ENCODE peak calls at places on chromosomes 1 and 21, in six cellular contexts. V is mucosa of descending colon; A is BJ; C is hepatocyte; Z is foreskin fibroblast; X is CD4-positive, alpha-beta T cell. K is an unnamed sample.

GRCh38 chr1:28580706-28581530 is 11.1 kb upstream of the RAB42 start:
- DNase-seq in V (peak), C (peak), A (no peak), X (peak), Z (peak), K (no peak)

GRCh38 chr1:214983126-214983869 is 99.2 kb upstream of the KCNK2 start:
- DNase-seq in A (no peak), Z (peak), V (no peak), X (no peak), C (no peak), K (no peak)

GRCh38 chr1:208105756-208106155 is 138.4 kb downstream of the PLXNA2 start:
- DNase-seq in X (no peak), Z (no peak), V (no peak), A (no peak), C (no peak), K (no peak)

GRCh38 chr1:43044572-43045361 is 86.1 kb upstream of the SLC2A1 start:
- DNase-seq in A (no peak), V (no peak), Z (no peak), C (peak), X (no peak), K (no peak)

GRCh38 chr1:211613108-211613947 is 34.4 kb upstream of the SLC30A1 start:
- DNase-seq in V (peak), Z (peak), A (peak), X (no peak), C (peak), K (no peak)

GRCh38 chr1:110554871-110555801 is 36.2 kb upstream of the KCNA10 start:
- DNase-seq in X (peak), V (peak), C (peak), Z (peak), A (no peak), K (peak)

GRCh38 chr1:84374991-84375838 is 23.1 kb upstream of the DNASE2B start:
- DNase-seq in C (no peak), Z (peak), V (no peak), X (no peak), A (peak), K (no peak)

GRCh38 chr21:46202592-46203202 is 18.4 kb upstream of the SPATC1L start:
- DNase-seq in Z (no peak), C (no peak), A (no peak), X (no peak), V (peak), K (no peak)

GRCh38 chr1:164588388-164589341 is 29.7 kb downstream of the PBX1 start:
- DNase-seq in A (no peak), V (peak), X (no peak), Z (peak), C (peak), K (peak)

GRCh38 chr1:150836129-150836773 is 28.2 kb upstream of the CTSK start:
- DNase-seq in X (no peak), Z (peak), C (peak), V (no peak), A (no peak), K (no peak)

GRCh38 chr1:30029677-30030076 is 693.7 kb downstream of the MATN1 start:
- DNase-seq in Z (no peak), X (no peak), V (no peak), C (no peak), A (no peak), K (peak)

GRCh38 chr1:27726173-27726793 is 522 bp downstream of the FAM76A start:
- DNase-seq in A (no peak), X (peak), C (peak), V (no peak), Z (peak), K (peak)

DNA sequence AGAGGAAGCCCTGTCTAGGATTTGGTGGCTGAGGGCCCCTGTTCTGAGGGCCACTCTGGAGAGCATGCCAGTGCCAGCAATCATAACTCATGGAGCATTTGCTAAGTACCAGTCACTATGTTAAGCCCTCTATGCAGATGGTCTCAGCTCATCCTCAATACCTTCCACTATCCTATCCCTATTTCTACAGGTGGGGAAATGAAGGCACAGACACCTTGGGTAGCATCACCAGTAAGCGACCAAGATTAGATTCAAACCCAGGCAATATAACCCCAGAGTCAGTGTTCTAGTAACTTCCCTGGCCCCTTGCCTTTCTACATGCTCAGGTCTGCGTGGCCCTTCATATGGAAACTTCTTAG is 7.9 kb upstream of the NBPF1 start:
- DNase-seq in C (no peak), A (no peak), Z (no peak), V (no peak), X (no peak), K (no peak)
- TF ChIP-seq CTCF in C (no peak), A (no peak), Z (no peak), V (peak), X (peak), K (peak)

GRCh38 chr1:2143814-2144500 is 50.6 kb downstream of the FAAP20 start:
- DNase-seq in V (peak), X (no peak), C (no peak), Z (no peak), A (no peak), K (no peak)
- TF ChIP-seq CTCF in V (no peak), X (no peak), C (no peak), Z (no peak), A (no peak), K (no peak)

GRCh38 chr1:57015071-57015470 is 49.3 kb upstream of the C8B start:
- DNase-seq in V (no peak), C (no peak), A (no peak), X (no peak), Z (no peak), K (no peak)

GRCh38 chr1:57019240-57019805 is 53.5 kb upstream of the C8B start:
- DNase-seq in A (no peak), Z (no peak), V (no peak), C (no peak), X (no peak), K (no peak)

GRCh38 chr1:57017717-57018116 is 51.9 kb upstream of the C8B start:
- DNase-seq in X (no peak), A (no peak), V (no peak), C (no peak), Z (peak), K (no peak)

GRCh38 chr1:57018119-57018518 is 52.3 kb upstream of the C8B start:
- DNase-seq in A (no peak), X (no peak), V (no peak), Z (no peak), C (no peak), K (no peak)

GRCh38 chr1:57017201-57017600 is 51.4 kb upstream of the C8B start:
- DNase-seq in Z (peak), C (no peak), A (no peak), V (no peak), X (no peak), K (no peak)
- TF ChIP-seq CTCF in Z (no peak), C (no peak), A (no peak), V (no peak), X (no peak), K (no peak)

DNA sequence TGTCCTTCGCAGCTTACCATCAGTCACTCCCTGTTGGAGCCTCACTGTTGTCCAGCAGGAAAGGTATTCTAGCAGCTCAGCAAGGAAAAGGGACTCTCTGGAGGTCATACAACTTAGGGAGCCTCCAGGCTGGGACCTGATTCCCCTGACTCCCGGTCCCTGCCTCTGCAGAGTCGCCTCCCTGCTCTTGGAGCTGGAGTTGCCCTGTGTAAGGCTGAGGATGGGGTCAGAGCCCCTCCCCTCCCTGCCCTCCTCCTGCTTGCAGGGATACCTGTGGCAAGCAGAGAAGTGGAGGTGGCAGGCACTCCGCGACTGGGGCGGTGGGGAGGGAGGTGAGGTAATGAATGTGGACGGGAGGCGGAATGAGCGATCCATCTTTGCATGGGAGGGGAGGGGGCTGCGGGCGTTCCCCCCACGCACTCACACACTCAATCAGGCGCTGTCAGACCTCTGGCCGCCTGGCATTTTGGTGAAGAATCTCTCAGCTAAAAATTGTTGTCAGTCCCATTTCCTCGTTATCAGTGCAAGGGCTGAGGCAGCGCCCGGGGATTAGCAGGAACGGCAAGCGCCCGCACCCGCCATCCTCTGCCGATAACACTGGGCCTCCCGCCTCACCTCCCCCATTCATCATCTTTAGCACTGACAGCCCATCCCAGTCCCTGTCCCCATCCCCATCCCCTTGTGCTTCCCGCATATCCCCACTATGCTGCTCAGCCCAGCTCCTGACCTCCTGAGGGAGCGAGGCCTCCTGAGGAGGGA is 64.3 kb downstream of the TMEM53 start:
- DNase-seq in Z (no peak), A (no peak), X (no peak), V (no peak), C (no peak), K (no peak)
- TF ChIP-seq CTCF in Z (no peak), A (no peak), X (no peak), V (no peak), C (no peak), K (no peak)

GRCh38 chr1:9181990-9182783 is 52.4 kb upstream of the H6PD start:
- DNase-seq in V (peak), A (no peak), Z (peak), C (peak), X (no peak), K (no peak)
- TF ChIP-seq CTCF in V (no peak), A (no peak), Z (peak), C (peak), X (no peak), K (peak)

GRCh38 chr1:197614916-197615692 is 160.2 kb downstream of the DENND1B start:
- DNase-seq in Z (peak), X (peak), C (peak), A (peak), V (no peak), K (no peak)
- TF ChIP-seq CTCF in Z (peak), X (peak), C (peak), A (peak), V (no peak), K (peak)

GRCh38 chr1:210260087-210260486 is 27.5 kb downstream of the SERTAD4 start:
- DNase-seq in Z (peak), A (no peak), V (no peak), X (no peak), C (no peak), K (no peak)

GRCh38 chr1:210263963-210264362 is 31.4 kb downstream of the SERTAD4 start:
- DNase-seq in V (no peak), Z (no peak), C (no peak), A (no peak), X (no peak), K (no peak)

GRCh38 chr1:210262167-210262896 is 29.7 kb downstream of the SERTAD4 start:
- DNase-seq in V (no peak), A (peak), Z (peak), X (no peak), C (peak), K (no peak)

GRCh38 chr1:210262897-210263272 is 30.3 kb downstream of the SERTAD4 start:
- DNase-seq in Z (peak), V (no peak), C (no peak), A (peak), X (no peak), K (no peak)

GRCh38 chr1:210264521-210265380 is 32.2 kb downstream of the SERTAD4 start:
- DNase-seq in Z (peak), A (no peak), X (no peak), C (peak), V (no peak), K (no peak)
- TF ChIP-seq CTCF in Z (no peak), A (peak), X (no peak), C (peak), V (no peak), K (peak)